ENCODE peak calls at places on chromosome 2, in ten cellular contexts. L, O, E, D, Z, I, A, K, H and V are unnamed samples.

GRCh38 chr2:222017232-222017631 is 281.6 kb downstream of the PAX3 start:
- DNase-seq in L (no peak), O (no peak), E (no peak), D (no peak), Z (no peak), I (no peak), A (no peak), K (no peak), H (no peak), V (no peak)

GRCh38 chr2:68779595-68779994 is 45.0 kb downstream of the ARHGAP25 start:
- DNase-seq in L (no peak), O (no peak), E (no peak), D (no peak), Z (no peak), I (no peak), A (no peak), K (no peak), H (no peak), V (no peak)

GRCh38 chr2:46684661-46685060 is 205.3 kb downstream of the TMEM247 start:
- DNase-seq in L (no peak), O (no peak), E (no peak), D (no peak), Z (no peak), I (no peak), A (no peak), K (no peak), H (no peak), V (no peak)

GRCh38 chr2:234292955-234293228 is 204.0 kb downstream of the ARL4C start:
- DNase-seq in L (no peak), O (no peak), E (no peak), D (no peak), Z (no peak), I (no peak), A (no peak), K (no peak), H (no peak), V (no peak)

GRCh38 chr2:215409331-215410127 is 26.3 kb downstream of the FN1 start:
- DNase-seq in L (no peak), O (no peak), E (no peak), D (no peak), Z (no peak), I (peak), A (no peak), K (peak), H (no peak), V (no peak)

GRCh38 chr2:230181245-230181644 is 38.5 kb downstream of the SP110 start:
- DNase-seq in L (no peak), O (no peak), E (no peak), D (no peak), Z (no peak), I (no peak), A (no peak), K (no peak), H (no peak), V (no peak)

GRCh38 chr2:218003994-218004419 is 1.2 kb upstream of the TNS1 start:
- DNase-seq in L (peak), O (no peak), E (peak), D (no peak), Z (no peak), I (peak), A (peak), K (peak), H (peak), V (no peak)

GRCh38 chr2:188181884-188182283 is 109.8 kb upstream of the GULP1 start:
- DNase-seq in L (no peak), O (no peak), E (no peak), D (no peak), Z (no peak), I (no peak), A (no peak), K (no peak), H (no peak), V (no peak)

GRCh38 chr2:46490521-46491141 is 11.3 kb downstream of the TMEM247 start:
- DNase-seq in L (peak), O (no peak), E (peak), D (peak), Z (peak), I (peak), A (peak), K (no peak), H (peak), V (no peak)

GRCh38 chr2:113282747-113283533 is 4.2 kb upstream of the PAX8 start:
- DNase-seq in L (peak), O (no peak), E (no peak), D (peak), Z (no peak), I (peak), A (peak), K (no peak), H (peak), V (no peak)

GRCh38 chr2:150417278-150417677 is 70.2 kb downstream of the RND3 start:
- DNase-seq in L (no peak), O (no peak), E (no peak), D (no peak), Z (no peak), I (no peak), A (no peak), K (no peak), H (no peak), V (no peak)

GRCh38 chr2:101388232-101388631 is 929 bp upstream of the CREG2 start:
- DNase-seq in L (peak), O (no peak), E (no peak), D (no peak), Z (no peak), I (peak), A (no peak), K (peak), H (no peak), V (no peak)

GRCh38 chr2:216474925-216475670 is 23.5 kb upstream of the RPL37A start:
- DNase-seq in L (no peak), O (no peak), E (no peak), D (no peak), Z (no peak), I (no peak), A (no peak), K (no peak), H (no peak), V (no peak)

GRCh38 chr2:216584112-216584511 is 49.1 kb upstream of the IGFBP2 start:
- DNase-seq in L (no peak), O (no peak), E (no peak), D (no peak), Z (peak), I (no peak), A (no peak), K (no peak), H (no peak), V (no peak)

GRCh38 chr2:2613279-2614199 is 282.5 kb upstream of the MYT1L start:
- DNase-seq in L (peak), O (peak), E (peak), D (peak), Z (peak), I (peak), A (peak), K (peak), H (peak), V (peak)

DNA sequence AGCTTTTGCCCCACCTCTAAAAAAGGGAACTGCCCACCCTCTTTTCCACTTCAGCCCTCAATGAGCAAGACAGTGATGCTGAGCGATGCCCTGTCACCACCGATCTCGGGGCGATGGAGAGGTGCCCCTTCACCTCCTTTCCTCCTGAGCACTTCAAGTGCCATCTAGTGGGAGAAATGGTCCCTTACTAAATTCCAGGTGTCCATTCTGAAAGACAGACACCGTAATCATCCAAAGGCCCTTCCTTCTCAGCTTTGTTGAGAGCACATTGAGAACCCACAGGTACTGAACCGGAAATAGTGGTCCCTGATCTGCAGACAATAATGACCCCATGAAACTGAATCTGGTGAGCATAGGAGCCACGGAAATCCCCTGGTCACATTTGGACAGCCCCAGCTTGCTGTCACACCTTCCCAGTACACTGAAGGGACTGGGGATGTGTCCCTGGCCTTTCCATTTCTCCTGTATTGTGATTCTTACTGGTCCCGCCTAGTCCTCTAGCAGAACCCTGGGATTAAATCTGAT is 38.5 kb downstream of the KCTD18 start:
- DNase-seq in L (peak), O (no peak), E (no peak), D (no peak), Z (no peak), I (no peak), A (no peak), K (no peak), H (no peak), V (no peak)
- TF ChIP-seq CTCF in L (peak), O (peak), E (peak), D (peak), Z (peak), I (peak), A (peak), K (peak), H (peak), V (peak)

GRCh38 chr2:219247678-219248642 is 2.7 kb downstream of the STK16 start:
- DNase-seq in L (no peak), O (no peak), E (no peak), D (no peak), Z (no peak), I (no peak), A (no peak), K (no peak), H (no peak), V (no peak)
- TF ChIP-seq CTCF in L (no peak), O (no peak), E (no peak), D (no peak), Z (no peak), I (no peak), A (no peak), K (no peak), H (no peak), V (no peak)

GRCh38 chr2:85718885-85719487 is 24.8 kb downstream of the GNLY start:
- DNase-seq in L (no peak), O (no peak), E (no peak), D (no peak), Z (no peak), I (no peak), A (no peak), K (no peak), H (no peak), V (no peak)

GRCh38 chr2:85718006-85718391 is 23.8 kb downstream of the GNLY start:
- DNase-seq in L (no peak), O (no peak), E (no peak), D (no peak), Z (no peak), I (no peak), A (no peak), K (no peak), H (no peak), V (no peak)

GRCh38 chr2:85716346-85716880 is 22.3 kb downstream of the GNLY start:
- DNase-seq in L (no peak), O (no peak), E (no peak), D (no peak), Z (no peak), I (no peak), A (no peak), K (no peak), H (no peak), V (no peak)

GRCh38 chr2:85719609-85720240 is 25.6 kb downstream of the GNLY start:
- DNase-seq in L (no peak), O (no peak), E (peak), D (no peak), Z (no peak), I (no peak), A (no peak), K (no peak), H (peak), V (no peak)

DNA sequence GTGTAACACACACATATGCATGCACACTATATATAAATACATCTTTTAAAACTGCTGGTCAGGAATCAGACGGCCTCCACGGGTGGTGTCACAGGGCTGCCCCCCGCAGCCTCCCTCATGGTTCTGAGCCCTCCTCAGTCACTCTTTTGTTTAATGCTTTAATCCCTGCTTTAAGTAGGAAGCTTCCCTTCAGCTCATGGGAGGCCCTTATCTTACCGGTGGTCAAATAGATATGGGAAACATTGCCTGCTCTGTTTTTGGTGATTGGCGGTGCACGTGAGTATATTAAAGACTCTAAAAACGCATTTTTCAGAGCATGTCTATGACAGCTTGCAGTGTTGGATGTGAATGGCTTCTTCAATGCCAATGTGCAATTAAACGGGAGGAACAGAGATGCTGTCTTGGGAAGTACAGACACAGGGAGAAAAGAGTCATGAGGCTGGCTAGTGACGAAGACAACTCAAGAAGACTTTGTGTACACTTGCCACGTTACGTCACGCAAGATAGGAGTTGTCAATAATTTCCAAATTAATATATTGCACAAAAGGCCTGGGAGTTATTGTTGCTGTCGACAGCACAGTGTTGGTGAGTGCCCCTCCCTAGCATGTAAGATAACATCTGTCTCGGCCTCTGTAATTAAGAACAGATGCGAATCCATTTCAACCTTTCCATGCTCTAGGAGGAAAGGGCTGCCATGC is 23.3 kb downstream of the GNLY start:
- DNase-seq in L (peak), O (no peak), E (no peak), D (no peak), Z (no peak), I (peak), A (no peak), K (no peak), H (no peak), V (no peak)
- TF ChIP-seq CTCF in L (no peak), O (no peak), E (no peak), D (no peak), Z (no peak), I (no peak), A (no peak), K (no peak), H (no peak), V (no peak)

DNA sequence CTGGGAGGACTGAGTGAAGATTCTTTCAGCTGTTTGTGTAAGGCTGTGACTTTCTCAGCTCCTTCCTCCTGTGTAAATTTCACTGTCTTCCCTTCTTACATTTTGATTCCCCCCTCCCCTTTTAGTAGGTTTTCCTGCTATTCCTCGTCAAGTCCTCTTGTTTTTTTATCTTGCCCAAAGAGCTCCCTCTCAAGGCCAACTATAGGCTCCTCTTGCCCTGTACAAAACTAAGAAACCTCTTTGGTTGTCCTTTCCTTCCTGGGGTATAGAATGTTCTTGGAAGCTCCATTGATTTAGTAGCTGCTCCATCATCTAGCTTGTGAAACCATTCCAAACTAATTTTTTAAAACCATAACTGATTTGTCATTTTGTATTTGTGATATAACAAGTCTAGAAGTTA is 7.3 kb downstream of the CCDC121 start:
- DNase-seq in L (no peak), O (no peak), E (no peak), D (no peak), Z (no peak), I (no peak), A (no peak), K (no peak), H (no peak), V (no peak)
- TF ChIP-seq CTCF in L (peak), O (peak), E (no peak), D (no peak), Z (no peak), I (no peak), A (no peak), K (peak), H (no peak), V (no peak)